ENCODE peak calls at places on chromosomes 7 and 10, in five cellular contexts. X is kidney epithelial cell, E is cardiac muscle cell, V is GM13976, H is DMS53. G is an unnamed sample.

GRCh38 chr10:78931333-78932083 is 137.3 kb upstream of the ZMIZ1 start:
- DNase-seq in X (peak), E (peak), V (no peak), H (no peak), G (no peak)

GRCh38 chr10:59432207-59432900 is 70.0 kb upstream of the FAM13C start:
- DNase-seq in X (no peak), E (peak), V (no peak), H (peak), G (no peak)

GRCh38 chr10:132702601-132703304 is 83.2 kb downstream of the NKX6-2 start:
- DNase-seq in X (no peak), E (no peak), V (no peak), H (no peak), G (no peak)

GRCh38 chr10:117374506-117375359 is 507 bp downstream of the PDZD8 start:
- DNase-seq in X (no peak), E (peak), V (peak), H (peak), G (peak)

GRCh38 chr7:1804310-1804709 is 134.2 kb downstream of the ELFN1 start:
- DNase-seq in X (no peak), E (no peak), V (no peak), H (no peak), G (no peak)

GRCh38 chr10:95288273-95288672 is 2.5 kb downstream of the PDLIM1 start:
- DNase-seq in X (no peak), E (no peak), V (no peak), H (no peak), G (no peak)

GRCh38 chr7:71752171-71752935 is 620.4 kb downstream of the GALNT17 start:
- DNase-seq in X (no peak), E (peak), V (peak), H (peak), G (peak)

GRCh38 chr10:94617389-94617944 is 66.1 kb upstream of the CYP2C18 start:
- DNase-seq in X (no peak), E (no peak), V (no peak), H (peak), G (no peak)

GRCh38 chr10:127132434-127132833 is 64.0 kb downstream of the INSYN2A start:
- DNase-seq in X (no peak), E (no peak), V (no peak), H (peak), G (no peak)

GRCh38 chr10:79038841-79039201 is 29.9 kb upstream of the ZMIZ1 start:
- DNase-seq in X (no peak), E (peak), V (no peak), H (no peak), G (no peak)

GRCh38 chr10:101643546-101643945 is 51.4 kb downstream of the FBXW4 start:
- DNase-seq in X (no peak), E (no peak), V (no peak), H (no peak), G (no peak)

GRCh38 chr7:3754488-3755365 is 453.7 kb downstream of the SDK1 start:
- DNase-seq in X (no peak), E (peak), V (no peak), H (no peak), G (no peak)

GRCh38 chr10:14602807-14603538 is 171.7 kb downstream of the FAM107B start:
- DNase-seq in X (no peak), E (no peak), V (no peak), H (no peak), G (no peak)

G was measured in GM06990.